ENCODE peak calls at places on chromosomes 16 and 17, in seven cellular contexts. One of them, this sample, is unnamed.
A peak's percentile ranks its signal among the peaks of the same experiment; 100 is the strongest.

GRCh38 chr16:89860747-89861304 is 12.6 kb upstream of the TCF25 start:
- DNase-seq in NCI-H524: peak; percentile 58
- DNase-seq in naive B cell: peak; percentile 78
- DNase-seq in HFFc6: peak; percentile 20
- DNase-seq in HFF-Myc: no peak
- DNase-seq in NCI-H1105 treated with DMSO at 0.1 percent for 48 hours: peak; percentile 8
- DNase-seq in T-cell: peak; percentile 68
- DNase-seq in this sample: peak; percentile 6

GRCh38 chr16:26963109-26963508 is 103.6 kb upstream of the C16orf82 start:
- DNase-seq in NCI-H524: no peak
- DNase-seq in naive B cell: no peak
- DNase-seq in HFFc6: no peak
- DNase-seq in HFF-Myc: no peak
- DNase-seq in NCI-H1105 treated with DMSO at 0.1 percent for 48 hours: no peak
- DNase-seq in T-cell: no peak
- DNase-seq in this sample: no peak

GRCh38 chr17:79024901-79025737 is 1.1 kb downstream of the C1QTNF1 start:
- DNase-seq in NCI-H524: no peak
- DNase-seq in naive B cell: no peak
- DNase-seq in HFFc6: peak; percentile 33
- DNase-seq in HFF-Myc: no peak
- DNase-seq in NCI-H1105 treated with DMSO at 0.1 percent for 48 hours: no peak
- DNase-seq in T-cell: no peak
- DNase-seq in this sample: no peak

GRCh38 chr16:75420987-75421819 is 12.1 kb downstream of the CFDP1 start:
- DNase-seq in NCI-H524: peak; percentile 94
- DNase-seq in naive B cell: no peak
- DNase-seq in HFFc6: peak; percentile 20
- DNase-seq in HFF-Myc: no peak
- DNase-seq in NCI-H1105 treated with DMSO at 0.1 percent for 48 hours: no peak
- DNase-seq in T-cell: no peak
- DNase-seq in this sample: no peak

GRCh38 chr17:81294512-81295030 is 536 bp downstream of the SLC38A10 start:
- DNase-seq in NCI-H524: no peak
- DNase-seq in naive B cell: no peak
- DNase-seq in HFFc6: no peak
- DNase-seq in HFF-Myc: no peak
- DNase-seq in NCI-H1105 treated with DMSO at 0.1 percent for 48 hours: no peak
- DNase-seq in T-cell: no peak
- DNase-seq in this sample: no peak

GRCh38 chr16:81185416-81185815 is 53.1 kb upstream of the BCO1 start:
- DNase-seq in NCI-H524: no peak
- DNase-seq in naive B cell: no peak
- DNase-seq in HFFc6: no peak
- DNase-seq in HFF-Myc: no peak
- DNase-seq in NCI-H1105 treated with DMSO at 0.1 percent for 48 hours: no peak
- DNase-seq in T-cell: no peak
- DNase-seq in this sample: no peak

GRCh38 chr17:39596543-39597267 is 11.0 kb downstream of the NEUROD2 start:
- DNase-seq in NCI-H524: peak; percentile 71
- DNase-seq in naive B cell: no peak
- DNase-seq in HFFc6: no peak
- DNase-seq in HFF-Myc: no peak
- DNase-seq in NCI-H1105 treated with DMSO at 0.1 percent for 48 hours: no peak
- DNase-seq in T-cell: no peak
- DNase-seq in this sample: no peak

GRCh38 chr16:66207864-66208226 is 158.6 kb upstream of the CDH5 start:
- DNase-seq in NCI-H524: no peak
- DNase-seq in naive B cell: no peak
- DNase-seq in HFFc6: no peak
- DNase-seq in HFF-Myc: no peak
- DNase-seq in NCI-H1105 treated with DMSO at 0.1 percent for 48 hours: no peak
- DNase-seq in T-cell: no peak
- DNase-seq in this sample: no peak

GRCh38 chr17:62093188-62094155 is 28.4 kb upstream of the MED13 start:
- DNase-seq in NCI-H524: no peak
- DNase-seq in naive B cell: no peak
- DNase-seq in HFFc6: peak; percentile 89
- DNase-seq in HFF-Myc: peak; percentile 37
- DNase-seq in NCI-H1105 treated with DMSO at 0.1 percent for 48 hours: no peak
- DNase-seq in T-cell: no peak
- DNase-seq in this sample: no peak

GRCh38 chr17:65183736-65184135 is 46.6 kb downstream of the RGS9 start:
- DNase-seq in NCI-H524: no peak
- DNase-seq in naive B cell: no peak
- DNase-seq in HFFc6: peak; percentile 55
- DNase-seq in HFF-Myc: no peak
- DNase-seq in NCI-H1105 treated with DMSO at 0.1 percent for 48 hours: no peak
- DNase-seq in T-cell: no peak
- DNase-seq in this sample: no peak

GRCh38 chr16:19133600-19133999 is 19.8 kb downstream of the ITPRIPL2 start:
- DNase-seq in NCI-H524: no peak
- DNase-seq in naive B cell: no peak
- DNase-seq in HFFc6: no peak
- DNase-seq in HFF-Myc: no peak
- DNase-seq in NCI-H1105 treated with DMSO at 0.1 percent for 48 hours: no peak
- DNase-seq in T-cell: no peak
- DNase-seq in this sample: no peak

GRCh38 chr17:13477180-13477611 is 124.5 kb downstream of the HS3ST3A1 start:
- DNase-seq in NCI-H524: no peak
- DNase-seq in naive B cell: no peak
- DNase-seq in HFFc6: peak; percentile 69
- DNase-seq in HFF-Myc: peak; percentile 38
- DNase-seq in NCI-H1105 treated with DMSO at 0.1 percent for 48 hours: no peak
- DNase-seq in T-cell: no peak
- DNase-seq in this sample: no peak

GRCh38 chr16:84368327-84368996 is at the start of gene ATP2C2:
- DNase-seq in NCI-H524: peak; percentile 21
- DNase-seq in naive B cell: no peak
- DNase-seq in HFFc6: no peak
- DNase-seq in HFF-Myc: no peak
- DNase-seq in NCI-H1105 treated with DMSO at 0.1 percent for 48 hours: peak; percentile 27
- DNase-seq in T-cell: no peak
- DNase-seq in this sample: peak; percentile 5

GRCh38 chr17:35713069-35713728 is 18.2 kb upstream of the RASL10B start:
- DNase-seq in NCI-H524: peak; percentile 11
- DNase-seq in naive B cell: no peak
- DNase-seq in HFFc6: peak; percentile 88
- DNase-seq in HFF-Myc: peak; percentile 57
- DNase-seq in NCI-H1105 treated with DMSO at 0.1 percent for 48 hours: no peak
- DNase-seq in T-cell: no peak
- DNase-seq in this sample: no peak

GRCh38 chr16:25481636-25482035 is 210.1 kb upstream of the HS3ST4 start:
- DNase-seq in NCI-H524: no peak
- DNase-seq in naive B cell: no peak
- DNase-seq in HFFc6: no peak
- DNase-seq in HFF-Myc: no peak
- DNase-seq in NCI-H1105 treated with DMSO at 0.1 percent for 48 hours: no peak
- DNase-seq in T-cell: no peak
- DNase-seq in this sample: no peak

GRCh38 chr17:16250635-16251034 is 33.6 kb downstream of the PIGL start:
- DNase-seq in NCI-H524: no peak
- DNase-seq in naive B cell: no peak
- DNase-seq in HFFc6: peak; percentile 23
- DNase-seq in HFF-Myc: no peak
- DNase-seq in NCI-H1105 treated with DMSO at 0.1 percent for 48 hours: no peak
- DNase-seq in T-cell: no peak
- DNase-seq in this sample: no peak

GRCh38 chr16:23039118-23039517 is 110.1 kb downstream of the USP31 start:
- DNase-seq in NCI-H524: no peak
- DNase-seq in naive B cell: no peak
- DNase-seq in HFFc6: no peak
- DNase-seq in HFF-Myc: no peak
- DNase-seq in NCI-H1105 treated with DMSO at 0.1 percent for 48 hours: no peak
- DNase-seq in T-cell: no peak
- DNase-seq in this sample: no peak

GRCh38 chr17:74045608-74046007 is 157.9 kb upstream of the RPL38 start:
- DNase-seq in NCI-H524: peak; percentile 31
- DNase-seq in naive B cell: no peak
- DNase-seq in HFFc6: no peak
- DNase-seq in HFF-Myc: no peak
- DNase-seq in NCI-H1105 treated with DMSO at 0.1 percent for 48 hours: no peak
- DNase-seq in T-cell: no peak
- DNase-seq in this sample: no peak

GRCh38 chr16:27829975-27830374 is 233.5 kb downstream of the GSG1L start:
- DNase-seq in NCI-H524: no peak
- DNase-seq in naive B cell: no peak
- DNase-seq in HFFc6: no peak
- DNase-seq in HFF-Myc: no peak
- DNase-seq in NCI-H1105 treated with DMSO at 0.1 percent for 48 hours: no peak
- DNase-seq in T-cell: no peak
- DNase-seq in this sample: no peak

GRCh38 chr17:40886090-40886489 is 1.0 kb upstream of the KRT20 start:
- DNase-seq in NCI-H524: no peak
- DNase-seq in naive B cell: no peak
- DNase-seq in HFFc6: peak; percentile 10
- DNase-seq in HFF-Myc: peak; percentile 10
- DNase-seq in NCI-H1105 treated with DMSO at 0.1 percent for 48 hours: no peak
- DNase-seq in T-cell: no peak
- DNase-seq in this sample: no peak

GRCh38 chr16:50371036-50371716 is 2.4 kb upstream of the BRD7 start:
- DNase-seq in NCI-H524: no peak
- DNase-seq in naive B cell: no peak
- DNase-seq in HFFc6: no peak
- DNase-seq in HFF-Myc: no peak
- DNase-seq in NCI-H1105 treated with DMSO at 0.1 percent for 48 hours: no peak
- DNase-seq in T-cell: no peak
- DNase-seq in this sample: no peak

GRCh38 chr16:29192329-29193247 is 207.7 kb downstream of the LAT start:
- DNase-seq in NCI-H524: peak; percentile 9
- DNase-seq in naive B cell: no peak
- DNase-seq in HFFc6: no peak
- DNase-seq in HFF-Myc: no peak
- DNase-seq in NCI-H1105 treated with DMSO at 0.1 percent for 48 hours: no peak
- DNase-seq in T-cell: no peak
- DNase-seq in this sample: no peak

GRCh38 chr16:59697236-59697635 is 963.1 kb upstream of the GOT2 start:
- DNase-seq in NCI-H524: no peak
- DNase-seq in naive B cell: no peak
- DNase-seq in HFFc6: no peak
- DNase-seq in HFF-Myc: no peak
- DNase-seq in NCI-H1105 treated with DMSO at 0.1 percent for 48 hours: no peak
- DNase-seq in T-cell: no peak
- DNase-seq in this sample: no peak

GRCh38 chr16:25626172-25626571 is 65.6 kb upstream of the HS3ST4 start:
- DNase-seq in NCI-H524: no peak
- DNase-seq in naive B cell: no peak
- DNase-seq in HFFc6: no peak
- DNase-seq in HFF-Myc: no peak
- DNase-seq in NCI-H1105 treated with DMSO at 0.1 percent for 48 hours: no peak
- DNase-seq in T-cell: no peak
- DNase-seq in this sample: no peak

GRCh38 chr16:65098916-65099315 is 22.9 kb downstream of the CDH11 start:
- DNase-seq in NCI-H524: no peak
- DNase-seq in naive B cell: no peak
- DNase-seq in HFFc6: peak; percentile 33
- DNase-seq in HFF-Myc: no peak
- DNase-seq in NCI-H1105 treated with DMSO at 0.1 percent for 48 hours: no peak
- DNase-seq in T-cell: no peak
- DNase-seq in this sample: no peak

GRCh38 chr16:57651344-57652333 is 16.5 kb upstream of the ADGRG3 start:
- DNase-seq in NCI-H524: peak; percentile 66
- DNase-seq in naive B cell: no peak
- DNase-seq in HFFc6: no peak
- DNase-seq in HFF-Myc: no peak
- DNase-seq in NCI-H1105 treated with DMSO at 0.1 percent for 48 hours: no peak
- DNase-seq in T-cell: no peak
- DNase-seq in this sample: no peak

GRCh38 chr16:31271621-31272190 is 11.9 kb downstream of the ITGAM start:
- DNase-seq in NCI-H524: no peak
- DNase-seq in naive B cell: no peak
- DNase-seq in HFFc6: no peak
- DNase-seq in HFF-Myc: no peak
- DNase-seq in NCI-H1105 treated with DMSO at 0.1 percent for 48 hours: no peak
- DNase-seq in T-cell: no peak
- DNase-seq in this sample: no peak

GRCh38 chr17:57999496-58000017 is 7.5 kb downstream of the SRSF1 start:
- DNase-seq in NCI-H524: peak; percentile 87
- DNase-seq in naive B cell: peak; percentile 60
- DNase-seq in HFFc6: peak; percentile 76
- DNase-seq in HFF-Myc: no peak
- DNase-seq in NCI-H1105 treated with DMSO at 0.1 percent for 48 hours: peak; percentile 67
- DNase-seq in T-cell: no peak
- DNase-seq in this sample: peak; percentile 68

GRCh38 chr16:58019866-58020538 is 5.6 kb upstream of the MMP15 start:
- DNase-seq in NCI-H524: no peak
- DNase-seq in naive B cell: no peak
- DNase-seq in HFFc6: no peak
- DNase-seq in HFF-Myc: no peak
- DNase-seq in NCI-H1105 treated with DMSO at 0.1 percent for 48 hours: no peak
- DNase-seq in T-cell: no peak
- DNase-seq in this sample: no peak

GRCh38 chr16:1543085-1543896 is 9.8 kb downstream of the TMEM204 start:
- DNase-seq in NCI-H524: peak; percentile 22
- DNase-seq in naive B cell: peak; percentile 34
- DNase-seq in HFFc6: peak; percentile 86
- DNase-seq in HFF-Myc: peak; percentile 61
- DNase-seq in NCI-H1105 treated with DMSO at 0.1 percent for 48 hours: no peak
- DNase-seq in T-cell: no peak
- DNase-seq in this sample: no peak

GRCh38 chr16:17026600-17027242 is 444.0 kb downstream of the XYLT1 start:
- DNase-seq in NCI-H524: no peak
- DNase-seq in naive B cell: peak; percentile 14
- DNase-seq in HFFc6: no peak
- DNase-seq in HFF-Myc: no peak
- DNase-seq in NCI-H1105 treated with DMSO at 0.1 percent for 48 hours: no peak
- DNase-seq in T-cell: peak; percentile 19
- DNase-seq in this sample: no peak

GRCh38 chr17:67639555-67639954 is 78.2 kb upstream of the NOL11 start:
- DNase-seq in NCI-H524: no peak
- DNase-seq in naive B cell: no peak
- DNase-seq in HFFc6: no peak
- DNase-seq in HFF-Myc: no peak
- DNase-seq in NCI-H1105 treated with DMSO at 0.1 percent for 48 hours: no peak
- DNase-seq in T-cell: no peak
- DNase-seq in this sample: peak; percentile 28

GRCh38 chr16:52090080-52090479 is 456.9 kb downstream of the TOX3 start:
- DNase-seq in NCI-H524: no peak
- DNase-seq in naive B cell: no peak
- DNase-seq in HFFc6: peak; percentile 68
- DNase-seq in HFF-Myc: no peak
- DNase-seq in NCI-H1105 treated with DMSO at 0.1 percent for 48 hours: peak; percentile 22
- DNase-seq in T-cell: no peak
- DNase-seq in this sample: no peak

GRCh38 chr16:15954814-15955151 is 5.4 kb downstream of the ABCC1 start:
- DNase-seq in NCI-H524: no peak
- DNase-seq in naive B cell: no peak
- DNase-seq in HFFc6: no peak
- DNase-seq in HFF-Myc: no peak
- DNase-seq in NCI-H1105 treated with DMSO at 0.1 percent for 48 hours: no peak
- DNase-seq in T-cell: no peak
- DNase-seq in this sample: no peak

GRCh38 chr16:54283735-54284318 is 2.8 kb downstream of the IRX3 start:
- DNase-seq in NCI-H524: no peak
- DNase-seq in naive B cell: no peak
- DNase-seq in HFFc6: no peak
- DNase-seq in HFF-Myc: no peak
- DNase-seq in NCI-H1105 treated with DMSO at 0.1 percent for 48 hours: no peak
- DNase-seq in T-cell: no peak
- DNase-seq in this sample: no peak

GRCh38 chr16:66030036-66030435 is 336.5 kb upstream of the CDH5 start:
- DNase-seq in NCI-H524: no peak
- DNase-seq in naive B cell: no peak
- DNase-seq in HFFc6: peak; percentile 39
- DNase-seq in HFF-Myc: peak; percentile 40
- DNase-seq in NCI-H1105 treated with DMSO at 0.1 percent for 48 hours: no peak
- DNase-seq in T-cell: no peak
- DNase-seq in this sample: no peak

GRCh38 chr17:40251576-40251975 is 32.5 kb downstream of the WIPF2 start:
- DNase-seq in NCI-H524: no peak
- DNase-seq in naive B cell: no peak
- DNase-seq in HFFc6: peak; percentile 90
- DNase-seq in HFF-Myc: peak; percentile 80
- DNase-seq in NCI-H1105 treated with DMSO at 0.1 percent for 48 hours: no peak
- DNase-seq in T-cell: no peak
- DNase-seq in this sample: no peak

GRCh38 chr16:89633064-89633631 is 19.7 kb downstream of the DPEP1 start:
- DNase-seq in NCI-H524: peak; percentile 64
- DNase-seq in naive B cell: no peak
- DNase-seq in HFFc6: peak; percentile 87
- DNase-seq in HFF-Myc: no peak
- DNase-seq in NCI-H1105 treated with DMSO at 0.1 percent for 48 hours: no peak
- DNase-seq in T-cell: no peak
- DNase-seq in this sample: no peak